ENCODE peak calls at places on chromosome X, in six cellular contexts. One of them, this sample, is unnamed.
A peak's percentile ranks its signal among the peaks of the same experiment; 100 is the strongest.

GRCh38 chrX:15567886-15568616 is 32.7 kb downstream of the ACE2 start:
- DNase-seq in activated CD4-positive, alpha-beta T cell treated with anti-CD3 and anti-CD28 coated beads, Interleukin-2, amount 50 U/mL, for 48 hours: no peak
- DNase-seq in left cardiac atrium: no peak
- DNase-seq in CD8-positive, alpha-beta memory T cell: no peak
- DNase-seq in uterus: no peak
- DNase-seq in aorta: no peak
- DNase-seq in this sample: no peak

GRCh38 chrX:150919401-150919800 is 20.9 kb upstream of the CD99L2 start:
- DNase-seq in CD8-positive, alpha-beta memory T cell: no peak
- DNase-seq in aorta: no peak
- DNase-seq in activated CD4-positive, alpha-beta T cell treated with anti-CD3 and anti-CD28 coated beads, Interleukin-2, amount 50 U/mL, for 48 hours: no peak
- DNase-seq in uterus: no peak
- DNase-seq in left cardiac atrium: no peak
- DNase-seq in this sample: no peak

GRCh38 chrX:125646195-125646594 is 326.5 kb downstream of the TEX13C start:
- DNase-seq in activated CD4-positive, alpha-beta T cell treated with anti-CD3 and anti-CD28 coated beads, Interleukin-2, amount 50 U/mL, for 48 hours: peak; percentile 5
- DNase-seq in CD8-positive, alpha-beta memory T cell: no peak
- DNase-seq in aorta: no peak
- DNase-seq in uterus: no peak
- DNase-seq in left cardiac atrium: no peak
- DNase-seq in this sample: no peak

GRCh38 chrX:110219920-110220319 is 98.0 kb downstream of the AMMECR1 start:
- DNase-seq in CD8-positive, alpha-beta memory T cell: no peak
- DNase-seq in activated CD4-positive, alpha-beta T cell treated with anti-CD3 and anti-CD28 coated beads, Interleukin-2, amount 50 U/mL, for 48 hours: no peak
- DNase-seq in aorta: no peak
- DNase-seq in left cardiac atrium: no peak
- DNase-seq in uterus: no peak
- DNase-seq in this sample: no peak

GRCh38 chrX:119417842-119418241 is 18.7 kb downstream of the SLC25A43 start:
- DNase-seq in activated CD4-positive, alpha-beta T cell treated with anti-CD3 and anti-CD28 coated beads, Interleukin-2, amount 50 U/mL, for 48 hours: no peak
- DNase-seq in uterus: no peak
- DNase-seq in aorta: no peak
- DNase-seq in left cardiac atrium: no peak
- DNase-seq in CD8-positive, alpha-beta memory T cell: no peak
- DNase-seq in this sample: no peak

GRCh38 chrX:15848576-15848975 is 6.0 kb downstream of the AP1S2 start:
- DNase-seq in aorta: no peak
- DNase-seq in left cardiac atrium: no peak
- DNase-seq in uterus: no peak
- DNase-seq in activated CD4-positive, alpha-beta T cell treated with anti-CD3 and anti-CD28 coated beads, Interleukin-2, amount 50 U/mL, for 48 hours: no peak
- DNase-seq in CD8-positive, alpha-beta memory T cell: no peak
- DNase-seq in this sample: no peak

GRCh38 chrX:8914636-8915035 is 113.5 kb upstream of the FAM9A start:
- DNase-seq in uterus: no peak
- DNase-seq in left cardiac atrium: no peak
- DNase-seq in aorta: no peak
- DNase-seq in activated CD4-positive, alpha-beta T cell treated with anti-CD3 and anti-CD28 coated beads, Interleukin-2, amount 50 U/mL, for 48 hours: no peak
- DNase-seq in CD8-positive, alpha-beta memory T cell: no peak
- DNase-seq in this sample: no peak

GRCh38 chrX:25599061-25599460 is 539.1 kb upstream of the MAGEB18 start:
- DNase-seq in left cardiac atrium: no peak
- DNase-seq in CD8-positive, alpha-beta memory T cell: no peak
- DNase-seq in uterus: no peak
- DNase-seq in aorta: no peak
- DNase-seq in activated CD4-positive, alpha-beta T cell treated with anti-CD3 and anti-CD28 coated beads, Interleukin-2, amount 50 U/mL, for 48 hours: no peak
- DNase-seq in this sample: no peak

GRCh38 chrX:5726246-5726645 is 502.4 kb downstream of the NLGN4X start:
- DNase-seq in aorta: peak; percentile 52
- DNase-seq in uterus: no peak
- DNase-seq in left cardiac atrium: no peak
- DNase-seq in activated CD4-positive, alpha-beta T cell treated with anti-CD3 and anti-CD28 coated beads, Interleukin-2, amount 50 U/mL, for 48 hours: no peak
- DNase-seq in CD8-positive, alpha-beta memory T cell: no peak
- DNase-seq in this sample: no peak

GRCh38 chrX:1027133-1027532 is 185.3 kb downstream of the CRLF2 start:
- DNase-seq in activated CD4-positive, alpha-beta T cell treated with anti-CD3 and anti-CD28 coated beads, Interleukin-2, amount 50 U/mL, for 48 hours: no peak
- DNase-seq in aorta: no peak
- DNase-seq in left cardiac atrium: no peak
- DNase-seq in uterus: no peak
- DNase-seq in CD8-positive, alpha-beta memory T cell: no peak
- DNase-seq in this sample: peak; percentile 47

GRCh38 chrX:13001097-13001496 is 26.2 kb downstream of the TMSB4X start:
- DNase-seq in activated CD4-positive, alpha-beta T cell treated with anti-CD3 and anti-CD28 coated beads, Interleukin-2, amount 50 U/mL, for 48 hours: no peak
- DNase-seq in CD8-positive, alpha-beta memory T cell: no peak
- DNase-seq in uterus: no peak
- DNase-seq in left cardiac atrium: no peak
- DNase-seq in aorta: no peak
- DNase-seq in this sample: no peak

GRCh38 chrX:113275769-113276168 is 435.1 kb upstream of the AMOT start:
- DNase-seq in left cardiac atrium: no peak
- DNase-seq in uterus: no peak
- DNase-seq in aorta: no peak
- DNase-seq in CD8-positive, alpha-beta memory T cell: no peak
- DNase-seq in activated CD4-positive, alpha-beta T cell treated with anti-CD3 and anti-CD28 coated beads, Interleukin-2, amount 50 U/mL, for 48 hours: no peak
- DNase-seq in this sample: no peak

GRCh38 chrX:84182521-84182920 is 5.5 kb downstream of the RPS6KA6 start:
- DNase-seq in left cardiac atrium: no peak
- DNase-seq in activated CD4-positive, alpha-beta T cell treated with anti-CD3 and anti-CD28 coated beads, Interleukin-2, amount 50 U/mL, for 48 hours: no peak
- DNase-seq in uterus: no peak
- DNase-seq in CD8-positive, alpha-beta memory T cell: no peak
- DNase-seq in aorta: no peak
- DNase-seq in this sample: no peak

GRCh38 chrX:14581081-14581480 is 51.7 kb downstream of the GLRA2 start:
- DNase-seq in CD8-positive, alpha-beta memory T cell: no peak
- DNase-seq in activated CD4-positive, alpha-beta T cell treated with anti-CD3 and anti-CD28 coated beads, Interleukin-2, amount 50 U/mL, for 48 hours: no peak
- DNase-seq in aorta: no peak
- DNase-seq in left cardiac atrium: no peak
- DNase-seq in uterus: no peak
- DNase-seq in this sample: no peak

GRCh38 chrX:136318166-136318565 is 17.4 kb downstream of the ADGRG4 start:
- DNase-seq in left cardiac atrium: no peak
- DNase-seq in CD8-positive, alpha-beta memory T cell: no peak
- DNase-seq in aorta: no peak
- DNase-seq in activated CD4-positive, alpha-beta T cell treated with anti-CD3 and anti-CD28 coated beads, Interleukin-2, amount 50 U/mL, for 48 hours: no peak
- DNase-seq in uterus: no peak
- DNase-seq in this sample: no peak

GRCh38 chrX:136652822-136653723 is 5.1 kb downstream of the CD40LG start:
- DNase-seq in uterus: no peak
- DNase-seq in left cardiac atrium: no peak
- DNase-seq in activated CD4-positive, alpha-beta T cell treated with anti-CD3 and anti-CD28 coated beads, Interleukin-2, amount 50 U/mL, for 48 hours: no peak
- DNase-seq in CD8-positive, alpha-beta memory T cell: no peak
- DNase-seq in aorta: no peak
- DNase-seq in this sample: no peak

GRCh38 chrX:123964155-123964554 is 2.6 kb downstream of the STAG2 start:
- DNase-seq in activated CD4-positive, alpha-beta T cell treated with anti-CD3 and anti-CD28 coated beads, Interleukin-2, amount 50 U/mL, for 48 hours: no peak
- DNase-seq in CD8-positive, alpha-beta memory T cell: no peak
- DNase-seq in aorta: no peak
- DNase-seq in left cardiac atrium: no peak
- DNase-seq in uterus: no peak
- DNase-seq in this sample: no peak

GRCh38 chrX:24956828-24957227 is 58.9 kb downstream of the ARX start:
- DNase-seq in CD8-positive, alpha-beta memory T cell: no peak
- DNase-seq in left cardiac atrium: no peak
- DNase-seq in activated CD4-positive, alpha-beta T cell treated with anti-CD3 and anti-CD28 coated beads, Interleukin-2, amount 50 U/mL, for 48 hours: no peak
- DNase-seq in uterus: no peak
- DNase-seq in aorta: no peak
- DNase-seq in this sample: no peak

GRCh38 chrX:48631376-48632090 is 34.2 kb downstream of the WDR13 start:
- DNase-seq in uterus: peak; percentile 90
- DNase-seq in left cardiac atrium: peak; percentile 78
- DNase-seq in aorta: peak; percentile 81
- DNase-seq in CD8-positive, alpha-beta memory T cell: peak; percentile 54
- DNase-seq in activated CD4-positive, alpha-beta T cell treated with anti-CD3 and anti-CD28 coated beads, Interleukin-2, amount 50 U/mL, for 48 hours: peak; percentile 56
- DNase-seq in this sample: peak; percentile 64

GRCh38 chrX:38991656-38992558 is 190.6 kb downstream of the MID1IP1 start:
- DNase-seq in uterus: no peak
- DNase-seq in CD8-positive, alpha-beta memory T cell: no peak
- DNase-seq in aorta: no peak
- DNase-seq in activated CD4-positive, alpha-beta T cell treated with anti-CD3 and anti-CD28 coated beads, Interleukin-2, amount 50 U/mL, for 48 hours: no peak
- DNase-seq in left cardiac atrium: no peak
- DNase-seq in this sample: no peak

GRCh38 chrX:136528645-136529315 is 3.2 kb upstream of the VGLL1 start:
- DNase-seq in left cardiac atrium: no peak
- DNase-seq in activated CD4-positive, alpha-beta T cell treated with anti-CD3 and anti-CD28 coated beads, Interleukin-2, amount 50 U/mL, for 48 hours: no peak
- DNase-seq in aorta: no peak
- DNase-seq in uterus: no peak
- DNase-seq in CD8-positive, alpha-beta memory T cell: no peak
- DNase-seq in this sample: no peak

This sample was measured in stimulated activated naive B cell treated with anti-CD40 and anti-IgM and Interleukin-4, amounts not matched to agents 10 μg/mL and 1 μg/mL and 100 μg/mL, for 72 hours.